ENCODE peak calls at places on chromosomes 5 and 9, in eight cellular contexts. L is NCI-H446 treated with DMSO at 0.1 percent for 48 hours; Q is AG20443; Y is psoas muscle; F is cardiac muscle cell; R is central memory CD4-positive, alpha-beta T cell; J is CD8-positive, alpha-beta memory T cell; O is transverse colon. P is an unnamed sample.

GRCh38 chr5:65203746-65204145 is 278.0 kb downstream of the ADAMTS6 start:
- DNase-seq in L (no peak), R (no peak), F (peak), O (no peak), Q (peak), J (no peak), Y (no peak), P (peak)

GRCh38 chr5:154993461-154993860 is 20.1 kb upstream of the KIF4B start:
- DNase-seq in Q (no peak), J (no peak), O (no peak), L (no peak), Y (no peak), F (no peak), R (no peak), P (no peak)

GRCh38 chr5:38845555-38846378 is at the start of gene OSMR:
- DNase-seq in Y (peak), F (peak), J (no peak), L (no peak), R (no peak), Q (peak), O (peak), P (peak)

GRCh38 chr9:123365287-123365880 is 9.4 kb downstream of the CRB2 start:
- DNase-seq in Y (no peak), F (no peak), L (no peak), O (no peak), R (no peak), J (no peak), Q (no peak), P (no peak)

GRCh38 chr5:87195104-87195581 is 72.5 kb upstream of the RASA1 start:
- DNase-seq in Y (no peak), F (peak), J (no peak), L (no peak), R (no peak), O (no peak), Q (peak), P (peak)

GRCh38 chr5:35369965-35370790 is 139.9 kb upstream of the PRLR start:
- DNase-seq in Y (no peak), Q (no peak), L (peak), O (no peak), F (no peak), R (no peak), J (no peak), P (no peak)

GRCh38 chr9:107648153-107648716 is 158.7 kb upstream of the KLF4 start:
- DNase-seq in O (no peak), Y (no peak), L (no peak), R (no peak), F (no peak), J (no peak), Q (peak), P (no peak)

GRCh38 chr9:116059466-116059865 is 94.1 kb upstream of the PAPPA start:
- DNase-seq in Q (no peak), R (no peak), F (peak), Y (no peak), O (no peak), J (no peak), L (no peak), P (no peak)

GRCh38 chr5:11619339-11620028 is 284.8 kb downstream of the CTNND2 start:
- DNase-seq in R (no peak), J (no peak), F (no peak), Q (no peak), Y (no peak), L (peak), O (no peak), P (no peak)

GRCh38 chr5:154523704-154524103 is 45.7 kb upstream of the HAND1 start:
- DNase-seq in J (no peak), F (peak), R (no peak), O (no peak), L (no peak), Q (no peak), Y (no peak), P (no peak)

GRCh38 chr9:77512876-77513275 is 135.2 kb downstream of the GNA14 start:
- DNase-seq in O (no peak), L (no peak), Q (no peak), J (no peak), F (peak), R (no peak), Y (no peak), P (no peak)

GRCh38 chr9:98142182-98142924 is 23.3 kb upstream of the TRIM14 start:
- DNase-seq in O (peak), Y (no peak), Q (no peak), L (no peak), R (no peak), J (no peak), F (no peak), P (no peak)

GRCh38 chr5:9441610-9442009 is 104.3 kb downstream of the SEMA5A start:
- DNase-seq in F (no peak), J (no peak), R (no peak), O (no peak), L (no peak), Q (peak), Y (no peak), P (no peak)

GRCh38 chr5:76269259-76269958 is 133.7 kb upstream of the IQGAP2 start:
- DNase-seq in R (no peak), Q (no peak), F (no peak), J (no peak), O (no peak), Y (no peak), L (no peak), P (no peak)

GRCh38 chr9:75185585-75186170 is 97.4 kb downstream of the OSTF1 start:
- DNase-seq in J (peak), O (peak), Q (peak), R (no peak), F (peak), L (no peak), Y (no peak), P (no peak)

P was measured in AG04450.